ENCODE peak calls at places on chromosome 14, in five cellular contexts. U is fibroblast of lung, B is mammary epithelial cell, N is IMR-90, Q is GM12878. I is an unnamed sample.

GRCh38 chr14:22458737-22459136 is 130.3 kb downstream of the DAD1 start:
- DNase-seq in N (no peak), Q (no peak), B (no peak), U (no peak), I (no peak)

GRCh38 chr14:30805284-30805683 is 69.1 kb upstream of the COCH start:
- DNase-seq in Q (no peak), U (no peak), B (no peak), N (no peak), I (no peak)

GRCh38 chr14:76237349-76237990 is 85.7 kb downstream of the GPATCH2L start:
- DNase-seq in N (no peak), U (no peak), Q (no peak), B (no peak), I (no peak)

GRCh38 chr14:100399052-100399849 is 76.1 kb downstream of the SLC25A47 start:
- DNase-seq in Q (no peak), U (no peak), B (no peak), N (no peak), I (no peak)

GRCh38 chr14:76773188-76773885 is 12.1 kb downstream of the VASH1 start:
- DNase-seq in U (peak), N (peak), B (peak), Q (no peak), I (no peak)

GRCh38 chr14:80260649-80261048 is 49.3 kb upstream of the DIO2 start:
- DNase-seq in N (no peak), U (peak), Q (no peak), B (no peak), I (no peak)

GRCh38 chr14:71363961-71364360 is 456.7 kb downstream of the PCNX1 start:
- DNase-seq in N (peak), B (no peak), U (peak), Q (no peak), I (no peak)

GRCh38 chr14:99595034-99595433 is 9.0 kb downstream of the CCDC85C start:
- DNase-seq in Q (peak), B (no peak), U (no peak), N (no peak), I (peak)

GRCh38 chr14:53001787-53002378 is 51.0 kb upstream of the FERMT2 start:
- DNase-seq in U (no peak), B (no peak), N (no peak), Q (no peak), I (no peak)

GRCh38 chr14:85566603-85567002 is 36.7 kb downstream of the FLRT2 start:
- DNase-seq in U (peak), Q (no peak), B (peak), N (peak), I (no peak)

GRCh38 chr14:20295067-20295466 is 10.7 kb downstream of the TTC5 start:
- DNase-seq in N (no peak), B (no peak), Q (peak), U (no peak), I (no peak)

GRCh38 chr14:30195946-30196345 is 268.3 kb upstream of the PRKD1 start:
- DNase-seq in N (peak), B (no peak), U (peak), Q (no peak), I (no peak)

GRCh38 chr14:93045211-93045674 is 70.5 kb downstream of the ITPK1 start:
- DNase-seq in B (no peak), U (no peak), Q (no peak), N (no peak), I (no peak)

GRCh38 chr14:74947353-74948227 is 7.8 kb downstream of the PGF start:
- DNase-seq in Q (no peak), U (no peak), N (no peak), B (no peak), I (no peak)

GRCh38 chr14:101958418-101959185 is 5.8 kb upstream of the DYNC1H1 start:
- DNase-seq in N (no peak), Q (no peak), B (no peak), U (no peak), I (no peak)

GRCh38 chr14:49945448-49946319 is 52.8 kb downstream of the ARF6 start:
- DNase-seq in U (no peak), N (no peak), B (no peak), Q (no peak), I (no peak)

GRCh38 chr14:74492413-74493342 is at the start of gene NPC2:
- DNase-seq in Q (no peak), B (no peak), U (peak), N (no peak), I (no peak)

GRCh38 chr14:76084374-76084773 is 67.3 kb upstream of the GPATCH2L start:
- DNase-seq in B (no peak), U (no peak), Q (no peak), N (no peak), I (no peak)

GRCh38 chr14:101716077-101716950 is 45.2 kb upstream of the PPP2R5C start:
- DNase-seq in Q (no peak), N (no peak), U (no peak), B (no peak), I (no peak)

GRCh38 chr14:52312872-52313492 is 1.1 kb upstream of the PTGER2 start:
- DNase-seq in U (peak), B (no peak), Q (no peak), N (peak), I (no peak)

GRCh38 chr14:89134640-89135039 is 282.4 kb downstream of the FOXN3 start:
- DNase-seq in B (no peak), U (no peak), Q (no peak), N (no peak), I (no peak)

GRCh38 chr14:34365309-34365915 is 96.6 kb downstream of the SPTSSA start:
- DNase-seq in Q (no peak), B (no peak), N (peak), U (peak), I (no peak)

GRCh38 chr14:100567009-100567876 is 20.0 kb downstream of the BEGAIN start:
- DNase-seq in B (no peak), U (no peak), N (no peak), Q (no peak), I (no peak)

GRCh38 chr14:71554323-71554722 is 377.9 kb upstream of the RGS6 start:
- DNase-seq in B (no peak), N (no peak), Q (peak), U (no peak), I (peak)

GRCh38 chr14:74019408-74019714 is 212 bp downstream of the BBOF1 start:
- DNase-seq in Q (no peak), B (no peak), N (no peak), U (no peak), I (no peak)

GRCh38 chr14:37170993-37171392 is 1.4 kb downstream of the SLC25A21 start:
- DNase-seq in B (no peak), U (no peak), Q (no peak), N (no peak), I (no peak)

GRCh38 chr14:37170237-37170636 is 2.2 kb downstream of the SLC25A21 start:
- DNase-seq in N (no peak), Q (no peak), B (no peak), U (no peak), I (no peak)

GRCh38 chr14:37168721-37169120 is 3.7 kb downstream of the SLC25A21 start:
- DNase-seq in U (no peak), Q (no peak), B (no peak), N (no peak), I (no peak)

GRCh38 chr14:37165794-37166193 is 6.6 kb downstream of the SLC25A21 start:
- DNase-seq in U (no peak), N (no peak), Q (no peak), B (no peak), I (no peak)

DNA sequence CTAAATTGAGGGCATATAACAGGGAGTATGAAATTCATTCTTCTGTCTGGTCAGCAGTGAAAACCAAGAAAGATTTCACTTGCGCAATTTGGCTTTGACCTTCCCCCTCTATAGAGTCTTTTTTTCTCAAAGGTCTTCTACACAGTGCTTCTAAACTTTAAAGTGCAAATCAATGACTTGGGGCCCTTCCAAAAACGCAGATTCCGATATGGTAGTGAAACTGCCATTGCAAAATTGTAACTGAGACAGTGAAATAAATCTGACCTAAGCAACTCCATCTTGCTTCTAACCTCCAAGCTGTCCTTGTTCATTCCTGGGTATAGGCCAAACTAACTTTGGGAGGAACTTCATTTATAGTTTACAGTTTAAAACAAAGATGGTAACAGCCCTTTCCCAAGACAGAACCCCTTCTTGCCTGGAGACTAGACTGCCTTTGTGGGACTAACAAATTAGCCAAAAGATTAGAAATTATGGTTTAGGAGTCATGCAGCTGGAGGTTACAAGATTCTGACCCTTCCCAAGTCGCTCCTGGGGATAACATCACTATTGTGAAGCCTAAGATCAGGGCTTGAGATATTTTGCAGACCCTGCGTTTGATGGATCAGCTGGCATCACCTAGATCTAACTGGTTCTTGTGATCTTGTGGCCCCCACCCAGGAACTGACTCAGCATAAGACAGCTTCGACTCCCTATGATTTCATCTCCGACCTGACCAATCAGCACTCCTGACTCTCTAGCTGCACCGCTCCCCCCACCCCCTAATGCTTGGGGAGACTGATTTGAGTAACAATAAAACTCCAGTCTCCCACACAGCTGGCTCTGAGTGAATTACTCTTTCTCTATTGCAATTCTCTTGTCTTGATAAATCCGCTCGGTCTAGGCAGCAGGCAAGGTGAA is 5.0 kb downstream of the SLC25A21 start:
- DNase-seq in Q (no peak), U (no peak), N (no peak), B (no peak), I (no peak)
- H3K4me2 ChIP-seq in Q (no peak), U (no peak), N (no peak), B (no peak), I (no peak)

DNA sequence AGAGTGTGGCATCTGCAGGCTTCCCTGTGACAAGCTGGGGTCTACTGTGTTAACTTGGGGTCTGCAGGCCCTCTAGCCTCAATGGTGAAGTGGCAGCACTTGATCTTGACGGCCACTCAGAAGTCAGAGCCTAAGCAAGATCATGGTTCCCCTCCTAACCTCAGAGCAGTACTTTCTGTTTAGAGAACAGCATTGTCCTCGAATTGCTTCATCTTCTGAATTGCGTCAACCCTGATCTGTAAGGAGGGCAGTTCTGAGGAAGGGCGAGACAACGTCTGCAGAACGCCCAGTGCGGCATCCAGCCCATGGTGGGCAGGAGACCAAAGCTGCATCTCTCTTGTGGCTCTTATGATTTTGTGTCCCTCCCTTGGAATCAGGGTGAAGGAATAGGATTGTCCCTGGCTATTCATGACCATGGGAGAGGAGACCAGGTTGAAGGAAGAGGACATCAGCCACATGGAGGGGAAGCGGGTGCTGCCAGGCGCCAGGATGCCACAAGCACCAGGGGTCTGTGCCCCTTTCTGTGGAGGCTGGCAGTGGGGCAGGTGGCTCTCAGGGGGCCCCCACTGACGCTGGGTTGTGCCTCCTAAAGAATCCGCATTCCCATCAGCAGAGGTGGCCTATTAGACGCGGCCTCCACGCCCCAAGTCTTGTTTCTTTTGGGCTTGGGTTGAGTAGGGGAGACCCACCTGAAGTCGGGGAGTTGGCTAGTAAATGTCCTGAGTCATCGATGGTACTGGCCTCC is 2.2 kb downstream of the SERPINA9 start:
- DNase-seq in U (no peak), B (no peak), N (no peak), Q (no peak), I (no peak)
- H3K4me2 ChIP-seq in U (no peak), B (no peak), N (no peak), Q (no peak), I (no peak)

DNA sequence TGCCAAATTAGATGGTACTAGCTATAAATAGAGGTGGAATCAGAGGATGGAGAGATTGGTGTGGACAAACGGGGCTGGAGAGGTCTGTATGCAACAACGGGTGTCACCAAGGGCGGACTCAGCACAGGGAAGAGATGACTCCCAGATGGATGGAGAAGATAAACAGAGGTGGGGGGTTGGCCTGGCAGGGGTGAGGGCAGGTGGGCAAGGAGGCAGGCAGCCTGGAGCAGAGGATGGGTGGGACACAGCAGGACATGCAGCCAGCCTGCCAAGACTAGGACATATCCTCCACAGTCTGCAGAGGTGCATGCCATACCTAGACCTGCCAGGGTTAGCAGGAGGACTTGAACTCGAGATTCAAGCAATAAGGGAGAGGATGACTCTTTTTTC is 56.2 kb downstream of the TTC7B start:
- DNase-seq in B (no peak), U (no peak), Q (no peak), N (no peak), I (no peak)
- H3K4me2 ChIP-seq in B (no peak), U (no peak), Q (no peak), N (no peak), I (no peak)

GRCh38 chr14:44897844-44898151 is 63.9 kb downstream of the KLHL28 start:
- DNase-seq in N (peak), B (no peak), Q (no peak), U (peak), I (no peak)

GRCh38 chr14:44896275-44897040 is 65.3 kb downstream of the KLHL28 start:
- DNase-seq in U (no peak), Q (no peak), B (no peak), N (no peak), I (no peak)

GRCh38 chr14:44897041-44897843 is 64.5 kb downstream of the KLHL28 start:
- DNase-seq in B (peak), N (peak), Q (peak), U (peak), I (peak)

GRCh38 chr14:44895716-44896115 is 66.0 kb downstream of the KLHL28 start:
- DNase-seq in U (peak), B (peak), Q (no peak), N (peak), I (no peak)

DNA sequence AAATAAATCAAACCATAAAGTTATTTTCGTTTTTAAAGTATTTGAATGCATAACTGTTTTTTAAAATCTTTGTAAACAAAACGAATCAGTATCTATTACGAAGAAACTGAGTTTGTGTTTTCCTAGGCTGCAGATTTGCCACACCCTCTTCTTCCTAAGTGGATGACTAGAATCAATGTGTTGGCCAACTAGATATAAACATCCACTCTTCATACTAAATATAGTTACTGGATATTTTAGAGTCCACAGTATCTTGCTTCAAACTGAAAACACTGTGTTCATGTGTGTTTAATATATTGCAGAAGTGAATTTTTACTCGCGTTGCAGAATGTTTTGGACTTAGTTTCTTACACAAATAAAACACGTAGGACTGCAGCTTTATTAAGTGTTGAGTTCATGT is 63.2 kb downstream of the KLHL28 start:
- DNase-seq in B (no peak), Q (no peak), N (peak), U (peak), I (no peak)
- H3K4me2 ChIP-seq in B (peak), Q (peak), N (peak), U (peak), I (no peak)

DNA sequence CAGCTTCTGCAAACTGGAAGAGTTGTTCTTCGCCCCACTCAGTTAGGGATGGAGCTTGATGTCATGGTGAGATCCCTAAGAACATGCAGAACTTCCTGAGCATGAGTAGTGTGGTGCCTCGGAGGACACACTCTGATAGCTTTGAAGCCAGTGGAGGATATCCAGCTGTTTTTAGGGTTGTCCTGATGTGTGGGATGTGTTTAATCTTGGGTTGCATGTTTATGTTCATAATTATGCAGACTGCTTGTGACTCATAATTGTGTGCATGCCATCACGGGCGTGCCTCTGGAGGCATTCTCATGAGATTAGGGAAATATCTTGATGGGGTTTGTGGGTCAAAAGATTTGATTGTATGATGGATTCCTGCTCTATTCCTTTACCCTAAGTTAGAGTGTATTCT is 267.4 kb upstream of the PELI2 start:
- DNase-seq in B (peak), Q (no peak), N (peak), U (peak), I (no peak)
- H3K4me2 ChIP-seq in B (no peak), Q (no peak), N (peak), U (peak), I (no peak)

GRCh38 chr14:55930016-55930784 is 188.0 kb upstream of the PELI2 start:
- DNase-seq in B (no peak), N (no peak), Q (no peak), U (no peak), I (no peak)
- H3K4me2 ChIP-seq in B (no peak), N (no peak), Q (no peak), U (no peak), I (no peak)

GRCh38 chr14:68363401-68363800 is 429.5 kb downstream of the ZFP36L1 start:
- DNase-seq in N (no peak), Q (no peak), B (no peak), U (no peak), I (no peak)
- H3K4me2 ChIP-seq in N (no peak), Q (peak), B (no peak), U (no peak), I (no peak)

GRCh38 chr14:104690861-104691455 is 1.5 kb downstream of the INF2 start:
- DNase-seq in B (no peak), N (no peak), U (no peak), Q (no peak), I (no peak)
- H3K4me2 ChIP-seq in B (peak), N (peak), U (peak), Q (peak), I (peak)

GRCh38 chr14:105395538-105395854 is 2.8 kb upstream of the TEX22 start:
- DNase-seq in Q (no peak), U (no peak), B (no peak), N (no peak), I (no peak)
- H3K4me2 ChIP-seq in Q (no peak), U (no peak), B (no peak), N (no peak), I (no peak)